ENCODE peak calls at places on chromosomes 11 and 22, in eight cellular contexts. One of them, this sample, is unnamed.

GRCh38 chr11:57787920-57788716 is 26.5 kb downstream of the CTNND1 start:
- DNase-seq in AG09309: no peak
- DNase-seq in WTC11: peak; percentile 31
- DNase-seq in kidney: no peak
- DNase-seq in heart right ventricle: no peak
- DNase-seq in dorsolateral prefrontal cortex: no peak
- DNase-seq in uterus: no peak
- DNase-seq in cardiac muscle cell: peak; percentile 40
- DNase-seq in this sample: no peak

GRCh38 chr11:128283445-128283844 is 303.9 kb downstream of the ETS1 start:
- DNase-seq in heart right ventricle: no peak
- DNase-seq in AG09309: no peak
- DNase-seq in WTC11: no peak
- DNase-seq in cardiac muscle cell: peak; percentile 56
- DNase-seq in dorsolateral prefrontal cortex: no peak
- DNase-seq in uterus: no peak
- DNase-seq in kidney: no peak
- DNase-seq in this sample: no peak

GRCh38 chr11:8615633-8616032 is 21.6 kb upstream of the STK33 start:
- DNase-seq in AG09309: no peak
- DNase-seq in WTC11: no peak
- DNase-seq in dorsolateral prefrontal cortex: no peak
- DNase-seq in heart right ventricle: no peak
- DNase-seq in uterus: no peak
- DNase-seq in cardiac muscle cell: no peak
- DNase-seq in kidney: no peak
- DNase-seq in this sample: no peak

GRCh38 chr22:49133541-49133940 is 694.1 kb downstream of the BRD1 start:
- DNase-seq in heart right ventricle: no peak
- DNase-seq in cardiac muscle cell: no peak
- DNase-seq in AG09309: no peak
- DNase-seq in WTC11: no peak
- DNase-seq in dorsolateral prefrontal cortex: no peak
- DNase-seq in kidney: no peak
- DNase-seq in uterus: no peak
- DNase-seq in this sample: no peak

GRCh38 chr22:19604711-19605268 is 80.6 kb upstream of the CLDN5 start:
- DNase-seq in uterus: no peak
- DNase-seq in WTC11: no peak
- DNase-seq in kidney: no peak
- DNase-seq in cardiac muscle cell: no peak
- DNase-seq in heart right ventricle: no peak
- DNase-seq in dorsolateral prefrontal cortex: no peak
- DNase-seq in AG09309: no peak
- DNase-seq in this sample: no peak

GRCh38 chr11:126140932-126141291 is 70.5 kb downstream of the RPUSD4 start:
- DNase-seq in heart right ventricle: peak; percentile 57
- DNase-seq in AG09309: no peak
- DNase-seq in cardiac muscle cell: peak; percentile 73
- DNase-seq in dorsolateral prefrontal cortex: no peak
- DNase-seq in uterus: peak; percentile 86
- DNase-seq in kidney: no peak
- DNase-seq in WTC11: no peak
- DNase-seq in this sample: no peak

GRCh38 chr11:1305558-1306056 is 3.8 kb downstream of the TOLLIP start:
- DNase-seq in cardiac muscle cell: no peak
- DNase-seq in dorsolateral prefrontal cortex: peak; percentile 28
- DNase-seq in kidney: no peak
- DNase-seq in WTC11: no peak
- DNase-seq in AG09309: no peak
- DNase-seq in heart right ventricle: no peak
- DNase-seq in uterus: no peak
- DNase-seq in this sample: no peak

GRCh38 chr22:46081036-46081830 is 69.1 kb upstream of the PPARA start:
- DNase-seq in kidney: peak; percentile 76
- DNase-seq in uterus: peak; percentile 46
- DNase-seq in WTC11: peak; percentile 7
- DNase-seq in dorsolateral prefrontal cortex: peak; percentile 67
- DNase-seq in heart right ventricle: no peak
- DNase-seq in AG09309: no peak
- DNase-seq in cardiac muscle cell: no peak
- DNase-seq in this sample: no peak

GRCh38 chr11:30196400-30197206 is 34.2 kb upstream of the FSHB start:
- DNase-seq in heart right ventricle: peak; percentile 48
- DNase-seq in dorsolateral prefrontal cortex: peak; percentile 67
- DNase-seq in kidney: peak; percentile 71
- DNase-seq in WTC11: peak; percentile 83
- DNase-seq in uterus: no peak
- DNase-seq in cardiac muscle cell: peak; percentile 68
- DNase-seq in AG09309: no peak
- DNase-seq in this sample: peak; percentile 82

GRCh38 chr11:1515082-1516060 is 28.8 kb upstream of the MOB2 start:
- DNase-seq in uterus: peak; percentile 73
- DNase-seq in kidney: peak; percentile 91
- DNase-seq in heart right ventricle: peak; percentile 73
- DNase-seq in cardiac muscle cell: peak; percentile 70
- DNase-seq in WTC11: peak; percentile 92
- DNase-seq in AG09309: no peak
- DNase-seq in dorsolateral prefrontal cortex: peak; percentile 85
- DNase-seq in this sample: peak; percentile 95

GRCh38 chr11:17547051-17547577 is at the start of gene OTOG:
- DNase-seq in WTC11: peak; percentile 84
- DNase-seq in heart right ventricle: no peak
- DNase-seq in dorsolateral prefrontal cortex: no peak
- DNase-seq in cardiac muscle cell: peak; percentile 37
- DNase-seq in AG09309: no peak
- DNase-seq in uterus: no peak
- DNase-seq in kidney: no peak
- DNase-seq in this sample: peak; percentile 76

GRCh38 chr22:46537946-46538815 is 761 bp upstream of the CELSR1 start:
- DNase-seq in dorsolateral prefrontal cortex: no peak
- DNase-seq in cardiac muscle cell: peak; percentile 45
- DNase-seq in heart right ventricle: no peak
- DNase-seq in AG09309: no peak
- DNase-seq in uterus: no peak
- DNase-seq in WTC11: peak; percentile 57
- DNase-seq in kidney: peak; percentile 86
- DNase-seq in this sample: peak; percentile 62

DNA sequence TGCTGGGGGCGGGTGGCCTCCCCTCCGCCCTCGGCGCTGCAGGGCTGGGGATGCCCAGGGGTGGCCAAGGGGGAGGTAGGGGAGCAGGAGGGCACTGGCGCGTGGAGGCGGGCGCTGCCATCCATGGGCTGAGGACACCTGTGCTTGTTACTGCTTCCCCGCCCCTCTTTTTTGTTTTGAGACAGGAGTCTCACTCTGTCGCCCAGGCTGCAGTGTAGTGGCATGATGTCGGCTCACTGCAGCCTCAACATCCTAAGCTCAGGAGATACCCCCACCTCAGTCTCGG is 683 bp upstream of the FADS3 start:
- DNase-seq in WTC11: no peak
- DNase-seq in AG09309: no peak
- DNase-seq in cardiac muscle cell: no peak
- DNase-seq in uterus: no peak
- DNase-seq in kidney: no peak
- DNase-seq in dorsolateral prefrontal cortex: no peak
- DNase-seq in heart right ventricle: no peak
- DNase-seq in this sample: no peak
- TF ChIP-seq CTCF in WTC11: no peak
- TF ChIP-seq CTCF in AG09309: peak; percentile 6
- TF ChIP-seq CTCF in cardiac muscle cell: peak; percentile 7
- TF ChIP-seq CTCF in uterus: no peak
- TF ChIP-seq CTCF in kidney: no peak
- TF ChIP-seq CTCF in dorsolateral prefrontal cortex: no peak
- TF ChIP-seq CTCF in heart right ventricle: no peak
- TF ChIP-seq CTCF in this sample: no peak

DNA sequence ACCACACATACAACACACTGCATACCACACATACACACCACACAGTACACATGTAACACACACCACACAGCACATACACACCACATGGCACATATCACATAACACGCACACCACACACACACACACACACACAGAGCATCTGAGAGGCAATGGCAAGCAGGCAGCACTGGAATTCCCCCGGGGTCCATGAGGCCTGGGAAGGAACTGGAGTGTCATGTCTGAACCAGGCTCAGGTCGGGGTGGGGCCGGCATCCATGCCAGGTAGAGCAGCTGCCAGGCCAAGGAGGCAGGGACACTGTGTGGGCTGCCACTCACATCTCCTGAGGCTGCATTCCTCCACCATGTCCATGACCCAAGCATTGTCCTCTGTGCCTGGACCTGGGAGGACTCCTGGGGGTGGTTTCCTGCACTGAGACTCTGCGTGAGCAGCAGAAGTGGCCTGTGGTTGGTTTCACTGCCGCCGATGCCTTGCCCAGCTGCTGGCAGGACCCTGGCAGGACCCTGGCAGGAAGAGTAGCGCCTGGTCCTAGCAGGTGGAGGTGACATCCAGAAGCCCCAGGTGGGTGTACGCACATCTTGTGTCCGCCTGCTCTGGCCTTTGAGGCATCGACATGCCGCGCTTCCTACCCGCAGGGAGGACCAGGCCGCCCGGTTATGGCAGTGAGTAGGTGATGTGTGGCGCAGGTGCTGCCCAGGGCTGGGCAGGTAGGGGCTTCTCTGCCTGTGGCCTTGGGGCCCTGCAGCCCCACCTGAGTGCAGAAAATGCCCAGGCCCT is 1280.4 kb downstream of the TBC1D22A start:
- DNase-seq in dorsolateral prefrontal cortex: no peak
- DNase-seq in AG09309: no peak
- DNase-seq in WTC11: no peak
- DNase-seq in cardiac muscle cell: no peak
- DNase-seq in uterus: no peak
- DNase-seq in heart right ventricle: no peak
- DNase-seq in kidney: no peak
- DNase-seq in this sample: no peak
- TF ChIP-seq CTCF in dorsolateral prefrontal cortex: no peak
- TF ChIP-seq CTCF in AG09309: no peak
- TF ChIP-seq CTCF in WTC11: no peak
- TF ChIP-seq CTCF in cardiac muscle cell: no peak
- TF ChIP-seq CTCF in uterus: no peak
- TF ChIP-seq CTCF in heart right ventricle: no peak
- TF ChIP-seq CTCF in kidney: no peak
- TF ChIP-seq CTCF in this sample: no peak

DNA sequence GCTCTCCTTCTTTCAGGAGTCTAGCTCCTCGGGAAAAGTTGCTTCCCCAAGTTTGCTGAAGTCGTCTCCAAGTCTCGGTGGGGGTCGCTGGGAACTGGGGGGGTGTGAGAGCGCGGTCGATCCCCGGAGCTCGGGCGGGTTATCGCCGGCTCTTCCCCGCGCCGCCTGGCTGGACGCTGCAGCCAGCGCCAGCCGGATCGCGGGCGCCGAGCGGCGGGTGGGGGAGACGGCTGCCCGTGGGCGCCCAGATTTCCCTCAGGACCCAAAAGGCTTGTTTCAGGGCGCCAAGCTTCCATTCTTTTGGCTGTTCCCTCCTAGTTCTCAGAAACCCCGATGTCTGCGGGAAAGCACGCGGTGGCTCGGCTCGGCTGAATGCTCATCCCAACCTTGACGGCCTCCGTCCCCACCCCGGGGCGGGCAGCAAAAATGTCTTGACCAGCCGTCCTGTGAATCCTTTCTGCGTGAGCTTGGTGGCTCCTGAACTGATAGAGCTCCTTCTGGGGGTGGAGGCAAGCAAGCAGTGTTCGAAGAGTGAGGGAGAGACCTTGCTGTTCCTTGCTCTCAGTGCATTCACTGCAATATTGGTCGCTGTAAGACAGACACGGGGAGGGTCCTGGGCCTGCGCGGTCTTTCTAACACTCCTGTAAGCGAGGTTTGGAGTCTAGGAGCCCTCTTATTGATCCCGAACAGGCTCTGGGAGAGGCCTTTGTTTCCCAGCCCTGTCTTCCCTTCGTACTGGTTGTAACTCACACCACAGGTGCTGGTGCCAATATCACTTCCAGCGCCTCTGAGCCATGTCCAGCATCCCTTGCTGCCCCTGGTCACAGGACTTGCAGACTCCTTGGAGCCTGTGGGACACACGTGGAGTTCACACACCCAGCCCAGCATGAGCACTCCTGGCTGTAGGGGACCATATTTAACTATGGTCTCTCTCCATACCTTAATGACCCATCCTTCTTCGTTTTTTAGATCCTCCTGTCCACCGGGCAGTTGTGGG is 1.8 kb downstream of the ZBTB16 start:
- DNase-seq in WTC11: peak; percentile 20
- DNase-seq in dorsolateral prefrontal cortex: no peak
- DNase-seq in cardiac muscle cell: peak; percentile 59
- DNase-seq in uterus: peak; percentile 62
- DNase-seq in heart right ventricle: no peak
- DNase-seq in kidney: no peak
- DNase-seq in AG09309: no peak
- DNase-seq in this sample: peak; percentile 47
- TF ChIP-seq CTCF in WTC11: no peak
- TF ChIP-seq CTCF in dorsolateral prefrontal cortex: no peak
- TF ChIP-seq CTCF in cardiac muscle cell: no peak
- TF ChIP-seq CTCF in uterus: no peak
- TF ChIP-seq CTCF in heart right ventricle: no peak
- TF ChIP-seq CTCF in kidney: no peak
- TF ChIP-seq CTCF in AG09309: no peak
- TF ChIP-seq CTCF in this sample: no peak

GRCh38 chr22:22811016-22812009 is 76.3 kb upstream of the IGLL5 start:
- DNase-seq in AG09309: no peak
- DNase-seq in cardiac muscle cell: no peak
- DNase-seq in heart right ventricle: no peak
- DNase-seq in WTC11: no peak
- DNase-seq in dorsolateral prefrontal cortex: no peak
- DNase-seq in kidney: no peak
- DNase-seq in uterus: no peak
- DNase-seq in this sample: no peak

GRCh38 chr22:22810018-22810427 is 77.6 kb upstream of the IGLL5 start:
- DNase-seq in heart right ventricle: no peak
- DNase-seq in dorsolateral prefrontal cortex: no peak
- DNase-seq in uterus: no peak
- DNase-seq in kidney: peak; percentile 72
- DNase-seq in AG09309: no peak
- DNase-seq in WTC11: peak; percentile 68
- DNase-seq in cardiac muscle cell: peak; percentile 45
- DNase-seq in this sample: peak; percentile 79

GRCh38 chr22:22813126-22814075 is 74.2 kb upstream of the IGLL5 start:
- DNase-seq in AG09309: no peak
- DNase-seq in uterus: no peak
- DNase-seq in heart right ventricle: no peak
- DNase-seq in cardiac muscle cell: no peak
- DNase-seq in dorsolateral prefrontal cortex: no peak
- DNase-seq in WTC11: no peak
- DNase-seq in kidney: no peak
- DNase-seq in this sample: no peak

GRCh38 chr22:22812031-22812905 is 75.3 kb upstream of the IGLL5 start:
- DNase-seq in uterus: no peak
- DNase-seq in AG09309: no peak
- DNase-seq in dorsolateral prefrontal cortex: no peak
- DNase-seq in heart right ventricle: no peak
- DNase-seq in cardiac muscle cell: no peak
- DNase-seq in kidney: no peak
- DNase-seq in WTC11: no peak
- DNase-seq in this sample: no peak

DNA sequence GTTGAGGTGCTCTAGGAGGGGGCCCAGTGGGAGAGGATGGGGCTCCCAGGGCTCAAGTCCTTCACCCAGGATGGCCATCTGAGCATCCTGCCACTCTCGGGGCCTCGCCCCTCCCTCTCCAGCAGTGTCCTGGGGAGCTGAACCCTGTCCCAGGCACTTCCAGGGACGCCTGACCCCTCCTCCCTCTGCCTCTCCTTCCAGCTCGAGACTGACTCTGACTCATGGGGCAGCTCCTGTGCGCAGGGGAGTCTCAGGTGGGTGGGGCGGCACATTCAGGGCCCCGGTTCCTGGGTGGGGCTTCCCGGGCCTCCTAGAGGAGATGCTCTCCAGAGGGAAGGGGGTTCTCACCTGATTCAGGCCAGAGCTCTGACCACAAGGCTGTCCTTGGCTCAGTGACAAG is 77.1 kb upstream of the IGLL5 start:
- DNase-seq in heart right ventricle: no peak
- DNase-seq in dorsolateral prefrontal cortex: no peak
- DNase-seq in cardiac muscle cell: no peak
- DNase-seq in AG09309: no peak
- DNase-seq in uterus: no peak
- DNase-seq in kidney: no peak
- DNase-seq in WTC11: no peak
- DNase-seq in this sample: no peak
- TF ChIP-seq CTCF in heart right ventricle: no peak
- TF ChIP-seq CTCF in dorsolateral prefrontal cortex: no peak
- TF ChIP-seq CTCF in cardiac muscle cell: no peak
- TF ChIP-seq CTCF in AG09309: no peak
- TF ChIP-seq CTCF in uterus: no peak
- TF ChIP-seq CTCF in kidney: no peak
- TF ChIP-seq CTCF in WTC11: no peak
- TF ChIP-seq CTCF in this sample: no peak

This sample was measured in nephron progenitor cell.